ENCODE peak calls at places on chromosomes 1 and 21, in four cellular contexts. T is colonic mucosa, O is PC-3, R is right lobe of liver. Q is an unnamed sample. For H3K9me3 and H3K4me1, the result is how much of the 10 kb centered on the place peaks cover.

GRCh38 chr1:163213626-163214025 is 10.9 kb upstream of the RGS5 start:
- DNase-seq in O (no peak), T (no peak), R (no peak), Q (no peak)

GRCh38 chr1:29577512-29577911 is 341.2 kb downstream of the PTPRU start:
- DNase-seq in R (no peak), O (no peak), T (no peak), Q (no peak)

GRCh38 chr1:167473761-167474160 is 44.6 kb downstream of the CD247 start:
- DNase-seq in T (no peak), R (no peak), O (no peak), Q (no peak)

GRCh38 chr1:11176081-11176706 is 13.0 kb upstream of the ANGPTL7 start:
- DNase-seq in O (no peak), T (no peak), R (no peak), Q (no peak)

GRCh38 chr1:78168306-78168705 is 122.5 kb downstream of the GIPC2 start:
- DNase-seq in O (no peak), R (no peak), T (no peak), Q (no peak)

GRCh38 chr1:245180496-245180895 is 25.7 kb downstream of the KIF26B start:
- DNase-seq in T (no peak), R (no peak), O (no peak), Q (no peak)

GRCh38 chr1:109252893-109253802 is 3.8 kb downstream of the CELSR2 start:
- DNase-seq in R (no peak), T (no peak), O (no peak), Q (peak)

GRCh38 chr1:67339623-67340343 is 32.1 kb downstream of the IL12RB2 start:
- DNase-seq in T (no peak), R (no peak), O (peak), Q (no peak)

GRCh38 chr1:227925582-227926198 is 22.0 kb downstream of the WNT9A start:
- DNase-seq in T (no peak), R (no peak), O (no peak), Q (no peak)

GRCh38 chr21:35652196-35652595 is 408.1 kb downstream of the SETD4 start:
- DNase-seq in T (no peak), O (no peak), R (no peak), Q (no peak)

GRCh38 chr1:220879509-220880366 is 495 bp downstream of the HLX start:
- DNase-seq in T (no peak), O (peak), R (peak), Q (peak)

GRCh38 chr1:209409786-209410185 is 173.7 kb upstream of the CAMK1G start:
- DNase-seq in R (no peak), O (peak), T (no peak), Q (no peak)

GRCh38 chr1:168726719-168727118 is 2.3 kb downstream of the DPT start:
- DNase-seq in R (no peak), T (no peak), O (no peak), Q (no peak)

GRCh38 chr1:187689137-187689536 is 860.4 kb downstream of the PLA2G4A start:
- DNase-seq in T (no peak), R (no peak), O (peak), Q (no peak)

GRCh38 chr1:228043281-228043845 is 36.6 kb downstream of the WNT3A start:
- DNase-seq in O (peak), T (no peak), R (peak), Q (peak)

GRCh38 chr1:186715887-186716809 is 35.9 kb upstream of the PTGS2 start:
- DNase-seq in O (peak), T (no peak), R (no peak), Q (no peak)

GRCh38 chr1:171940373-171940772 is 99.1 kb downstream of the DNM3 start:
- DNase-seq in R (no peak), T (no peak), O (no peak), Q (no peak)

GRCh38 chr1:222892137-222892763 is 77.4 kb downstream of the DISP1 start:
- DNase-seq in R (no peak), O (peak), T (no peak), Q (no peak)

GRCh38 chr1:92887465-92887864 is 55.6 kb downstream of the RPL5 start:
- DNase-seq in R (no peak), O (no peak), T (no peak), Q (no peak)

GRCh38 chr1:30764396-30764795 is 6.8 kb upstream of the LAPTM5 start:
- DNase-seq in T (no peak), R (no peak), O (no peak), Q (no peak)

GRCh38 chr1:161721738-161722343 is 497 bp downstream of the FCRLB start:
- DNase-seq in T (no peak), O (peak), R (no peak), Q (peak)

GRCh38 chr1:243580984-243581383 is 269.1 kb downstream of the AKT3 start:
- DNase-seq in O (no peak), T (no peak), R (no peak), Q (no peak)

GRCh38 chr1:77412069-77412793 is 130.4 kb downstream of the AK5 start:
- DNase-seq in O (peak), T (no peak), R (no peak), Q (no peak)

GRCh38 chr1:155970531-155971167 is 7.7 kb downstream of the ARHGEF2 start:
- DNase-seq in R (no peak), O (no peak), T (peak), Q (peak)

GRCh38 chr1:8217011-8217711 is 100.8 kb upstream of the SLC45A1 start:
- DNase-seq in R (peak), T (no peak), O (no peak), Q (peak)

GRCh38 chr21:29433366-29434059 is 134.8 kb downstream of the BACH1 start:
- DNase-seq in T (no peak), O (no peak), R (no peak), Q (no peak)

GRCh38 chr1:7376676-7377075 is 394.4 kb upstream of the VAMP3 start:
- DNase-seq in O (no peak), R (peak), T (peak), Q (no peak)

GRCh38 chr1:47841356-47841755 is 155.8 kb downstream of the TRABD2B start:
- DNase-seq in O (no peak), R (no peak), T (no peak), Q (no peak)

GRCh38 chr1:100565533-100565932 is 27.6 kb downstream of the GPR88 start:
- DNase-seq in R (no peak), O (no peak), T (no peak), Q (no peak)

GRCh38 chr1:205435904-205436573 is 14.2 kb upstream of the LEMD1 start:
- DNase-seq in T (no peak), O (no peak), R (no peak), Q (no peak)

GRCh38 chr1:111541721-111542120 is 38.3 kb upstream of the ADORA3 start:
- DNase-seq in R (no peak), O (peak), T (no peak), Q (no peak)

GRCh38 chr1:80468356-80468755 is 1332.4 kb upstream of the ADGRL2 start:
- DNase-seq in T (no peak), R (no peak), O (no peak), Q (no peak)

GRCh38 chr1:84855947-84856660 is 36.9 kb downstream of the LPAR3 start:
- DNase-seq in O (no peak), T (peak), R (no peak), Q (no peak)

GRCh38 chr1:66315675-66316074 is 218.3 kb upstream of the SGIP1 start:
- DNase-seq in T (no peak), O (peak), R (no peak), Q (no peak)

GRCh38 chr1:246107516-246108277 is 399.4 kb downstream of the SMYD3 start:
- DNase-seq in R (no peak), O (no peak), T (no peak), Q (no peak)

DNA sequence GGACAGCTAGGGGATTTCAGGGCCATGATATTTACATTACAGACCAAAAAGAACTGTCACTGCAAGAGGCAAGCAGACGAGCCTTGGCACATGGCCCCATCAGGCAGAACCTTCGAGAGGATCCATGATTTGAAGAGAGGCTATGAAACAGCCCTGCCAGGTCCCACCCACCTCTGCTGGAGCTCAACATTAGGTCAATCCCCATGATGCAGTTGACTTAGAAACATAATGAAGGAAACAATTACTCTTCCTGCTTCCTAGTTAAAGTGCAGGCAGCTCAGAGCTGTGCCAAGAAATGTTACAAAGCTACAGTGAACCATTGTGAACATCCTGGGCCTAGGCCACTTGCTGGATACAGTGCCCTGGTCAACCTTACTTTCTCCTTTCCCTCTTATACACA is 41.7 kb upstream of the PTCH2 start:
- DNase-seq in R (no peak), T (no peak), O (no peak), Q (no peak)
- H3K9me3 ChIP-seq in R (under half), T (under half), O (under half), Q (under half)

DNA sequence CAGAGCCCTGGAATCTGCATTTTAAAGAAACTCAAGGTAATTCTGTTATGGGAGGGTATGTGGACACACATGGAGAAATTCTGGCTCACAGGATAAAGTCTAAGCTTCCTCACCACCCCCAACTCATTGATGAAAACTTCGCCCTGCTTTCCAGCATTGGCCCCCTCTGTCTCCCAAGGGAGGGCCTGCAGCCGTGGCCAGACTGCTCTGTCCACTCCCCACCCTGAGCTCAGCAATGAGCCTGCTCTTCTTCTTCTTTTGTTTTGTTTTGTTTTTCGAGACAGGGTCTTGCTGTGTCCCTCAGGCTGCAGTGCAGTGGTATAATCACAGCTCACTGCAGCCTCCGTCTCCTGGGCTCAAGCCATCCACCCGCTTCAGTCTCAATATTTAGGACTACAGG is 136.8 kb upstream of the EDN2 start:
- DNase-seq in O (no peak), T (no peak), R (no peak), Q (no peak)
- H3K4me1 ChIP-seq in O (under half), T (under half), R (under half), Q (under half)

GRCh38 chr1:17632106-17632505 is 92.6 kb downstream of the ARHGEF10L start:
- DNase-seq in O (no peak), T (no peak), R (no peak), Q (no peak)

GRCh38 chr1:17627239-17628052 is 87.9 kb downstream of the ARHGEF10L start:
- DNase-seq in R (no peak), O (no peak), T (no peak), Q (no peak)

GRCh38 chr1:17631410-17631809 is 91.9 kb downstream of the ARHGEF10L start:
- DNase-seq in T (no peak), R (no peak), O (no peak), Q (no peak)

GRCh38 chr1:17630048-17630830 is 90.7 kb downstream of the ARHGEF10L start:
- DNase-seq in R (peak), O (no peak), T (peak), Q (no peak)

DNA sequence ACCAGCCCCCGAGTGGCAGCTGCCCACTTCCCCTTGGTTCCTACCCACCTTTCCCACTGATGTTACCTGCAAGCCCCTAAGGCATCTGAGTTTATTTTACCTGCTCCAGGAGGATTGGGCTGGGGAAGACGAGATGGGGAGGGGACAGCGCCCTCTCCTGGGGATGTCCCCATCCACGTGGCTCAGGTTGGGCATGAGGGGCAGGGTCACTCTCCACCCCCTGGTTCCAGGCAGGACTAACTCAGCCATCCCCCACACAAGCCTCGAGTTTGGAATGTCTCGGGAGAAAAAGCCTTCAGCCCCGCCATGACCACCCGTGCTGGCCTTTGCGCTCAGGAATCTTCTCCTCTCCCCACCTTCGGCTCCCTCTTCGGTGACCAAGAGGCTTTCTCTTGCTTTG is 90.0 kb downstream of the ARHGEF10L start:
- DNase-seq in T (no peak), O (no peak), R (no peak), Q (no peak)
- TF ChIP-seq CTCF in T (no peak), O (peak), R (peak), Q (no peak)

GRCh38 chr1:2903226-2903625 is 101.7 kb upstream of the TTC34 start:
- DNase-seq in T (no peak), R (no peak), O (no peak), Q (no peak)
- H3K9me3 ChIP-seq in T (under half), R (under half), O (under half), Q (under half)

GRCh38 chr1:207815466-207815865 is 63.6 kb downstream of the CD46 start:
- DNase-seq in O (no peak), T (no peak), R (no peak), Q (no peak)
- H3K4me1 ChIP-seq in O (under half), T (under half), R (half or more), Q (under half)

GRCh38 chr1:229694053-229694693 is 68.1 kb downstream of the URB2 start:
- DNase-seq in R (no peak), T (peak), O (no peak), Q (peak)
- TF ChIP-seq CTCF in R (no peak), T (no peak), O (no peak), Q (no peak)

GRCh38 chr1:247177755-247178154 is 5.9 kb upstream of the ZNF124 start:
- DNase-seq in O (no peak), T (no peak), R (no peak), Q (no peak)

GRCh38 chr1:247184254-247184653 is 12.4 kb upstream of the ZNF124 start:
- DNase-seq in R (no peak), O (no peak), T (no peak), Q (no peak)

GRCh38 chr1:247180581-247180980 is 8.8 kb upstream of the ZNF124 start:
- DNase-seq in O (no peak), R (no peak), T (no peak), Q (no peak)

DNA sequence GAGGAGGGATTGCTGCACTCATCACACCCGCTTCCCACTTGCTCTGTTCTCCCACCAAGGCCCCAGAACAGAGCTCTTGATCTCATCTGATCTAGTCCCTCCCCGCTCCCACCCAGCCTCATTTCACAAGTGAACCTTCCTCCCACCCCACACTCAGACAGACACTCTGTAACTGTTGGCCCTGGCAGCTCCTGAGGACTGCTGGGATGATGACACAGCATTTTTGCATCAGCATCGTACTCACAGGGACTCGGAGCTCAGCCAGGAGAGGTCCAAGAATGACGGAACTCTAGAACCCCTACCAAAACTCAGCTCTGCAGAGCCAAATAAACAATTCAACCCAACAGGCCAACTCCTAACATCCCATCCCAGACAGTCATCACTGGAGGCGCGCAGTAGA is 11.2 kb upstream of the ZNF124 start:
- DNase-seq in T (no peak), O (no peak), R (no peak), Q (no peak)
- H3K9me3 ChIP-seq in T (under half), O (under half), R (under half), Q (half or more)

GRCh38 chr1:207822602-207823451 is 71.0 kb downstream of the CD46 start:
- DNase-seq in R (peak), T (peak), O (peak), Q (no peak)
- H3K4me1 ChIP-seq in R (under half), T (under half), O (under half), Q (half or more)